ENCODE peak calls at places on chromosomes 13 and 19, in four cellular contexts. O is pancreas, K is K562, V is breast epithelium. C is an unnamed sample.

GRCh38 chr13:106104281-106104901 is 431.1 kb downstream of the EFNB2 start:
- DNase-seq in O (no peak), K (no peak), V (no peak), C (no peak)

GRCh38 chr19:40776966-40777794 is 867 bp upstream of the RAB4B start:
- DNase-seq in O (peak; percentile 72), K (peak; percentile 74), V (peak; percentile 93), C (peak; percentile 93)

GRCh38 chr13:54536112-54536511 is 1507.5 kb downstream of the OLFM4 start:
- DNase-seq in O (no peak), K (no peak), V (no peak), C (peak; percentile 31)

GRCh38 chr13:106163426-106163825 is 372.0 kb downstream of the EFNB2 start:
- DNase-seq in O (no peak), K (no peak), V (no peak), C (no peak)

GRCh38 chr13:66503890-66504289 is 726.2 kb downstream of the PCDH9 start:
- DNase-seq in O (no peak), K (no peak), V (no peak), C (peak; percentile 48)

GRCh38 chr19:55210120-55210493 is 806 bp upstream of the PTPRH start:
- DNase-seq in O (no peak), K (no peak), V (no peak), C (no peak)

GRCh38 chr13:86731987-86732386 is 932.8 kb upstream of the SLITRK6 start:
- DNase-seq in O (no peak), K (no peak), V (no peak), C (no peak)

GRCh38 chr19:39188960-39189359 is 7.8 kb upstream of the NCCRP1 start:
- DNase-seq in O (no peak), K (no peak), V (no peak), C (no peak)

GRCh38 chr19:7618366-7618765 is 11.0 kb downstream of the XAB2 start:
- DNase-seq in O (peak; percentile 76), K (no peak), V (peak; percentile 72), C (no peak)

GRCh38 chr19:57623091-57623490 is 9.0 kb downstream of the ZNF134 start:
- DNase-seq in O (no peak), K (no peak), V (no peak), C (no peak)

GRCh38 chr19:10553943-10554381 is 10.3 kb downstream of the ATG4D start:
- DNase-seq in O (peak; percentile 51), K (no peak), V (peak; percentile 45), C (no peak)

GRCh38 chr13:95298971-95299627 is 2.2 kb downstream of the ABCC4 start:
- DNase-seq in O (no peak), K (no peak), V (no peak), C (no peak)

GRCh38 chr13:99043700-99044300 is 65.9 kb upstream of the DOCK9 start:
- DNase-seq in O (no peak), K (no peak), V (no peak), C (peak; percentile 93)
- H3K4me1 ChIP-seq in O (peaks cover 19% of the 10 kb centered on the region), K (peaks cover 7% of the 10 kb centered on the region), V (peaks cover 5% of the 10 kb centered on the region), C (peaks cover 16% of the 10 kb centered on the region)

GRCh38 chr19:16170134-16170533 is 3.2 kb downstream of the CIB3 start:
- DNase-seq in O (no peak), K (no peak), V (no peak), C (no peak)
- H3K4me3 ChIP-seq in O (no peak overlapping the region), K (no peak overlapping the region), V (no peak overlapping the region), C (no peak overlapping the region)

DNA sequence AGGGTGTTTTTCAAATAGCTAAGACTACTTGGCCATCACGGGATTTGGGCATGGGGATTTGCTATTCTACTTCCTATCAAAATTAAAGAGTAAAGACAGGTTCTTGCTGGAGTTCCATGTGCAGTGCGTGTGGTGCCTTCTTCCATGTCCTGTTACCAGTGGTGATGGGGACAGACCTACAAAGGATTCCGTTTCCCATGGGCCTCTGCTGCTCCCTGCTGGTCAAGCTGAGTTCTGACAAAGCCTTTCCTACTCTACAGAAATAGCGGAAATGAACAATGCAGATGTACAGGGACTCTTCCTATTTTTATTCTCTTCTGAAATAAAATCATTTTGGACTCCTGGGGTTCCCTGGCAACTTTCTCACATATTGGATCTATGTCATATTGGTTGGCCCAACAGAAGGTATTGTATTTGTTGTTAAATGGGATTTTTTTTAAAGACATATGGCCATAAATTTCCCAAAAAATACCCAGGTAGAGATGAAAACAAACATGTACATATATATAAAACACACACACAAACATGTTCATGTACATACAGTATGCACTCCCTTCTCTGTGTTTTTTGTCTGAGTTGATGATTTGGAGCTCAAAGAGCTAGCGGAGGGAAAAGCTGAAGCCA is 90.5 kb upstream of the SLC15A1 start:
- DNase-seq in O (peak; percentile 83), K (peak; percentile 60), V (no peak), C (peak; percentile 90)
- H3K36me3 ChIP-seq in O (no peaks in the 10 kb centered on the region), K (peaks cover 24% of the 10 kb centered on the region), V (no peaks in the 10 kb centered on the region), C (no peaks in the 10 kb centered on the region)

GRCh38 chr19:2527716-2528115 is 51.8 kb downstream of the GADD45B start:
- DNase-seq in O (no peak), K (no peak), V (no peak), C (no peak)

GRCh38 chr19:2529473-2529918 is 53.6 kb downstream of the GADD45B start:
- DNase-seq in O (no peak), K (no peak), V (peak; percentile 68), C (no peak)

GRCh38 chr19:2524840-2525723 is 49.2 kb downstream of the GADD45B start:
- DNase-seq in O (no peak), K (no peak), V (no peak), C (peak; percentile 29)

GRCh38 chr19:2527171-2527570 is 51.2 kb downstream of the GADD45B start:
- DNase-seq in O (no peak), K (no peak), V (no peak), C (no peak)

DNA sequence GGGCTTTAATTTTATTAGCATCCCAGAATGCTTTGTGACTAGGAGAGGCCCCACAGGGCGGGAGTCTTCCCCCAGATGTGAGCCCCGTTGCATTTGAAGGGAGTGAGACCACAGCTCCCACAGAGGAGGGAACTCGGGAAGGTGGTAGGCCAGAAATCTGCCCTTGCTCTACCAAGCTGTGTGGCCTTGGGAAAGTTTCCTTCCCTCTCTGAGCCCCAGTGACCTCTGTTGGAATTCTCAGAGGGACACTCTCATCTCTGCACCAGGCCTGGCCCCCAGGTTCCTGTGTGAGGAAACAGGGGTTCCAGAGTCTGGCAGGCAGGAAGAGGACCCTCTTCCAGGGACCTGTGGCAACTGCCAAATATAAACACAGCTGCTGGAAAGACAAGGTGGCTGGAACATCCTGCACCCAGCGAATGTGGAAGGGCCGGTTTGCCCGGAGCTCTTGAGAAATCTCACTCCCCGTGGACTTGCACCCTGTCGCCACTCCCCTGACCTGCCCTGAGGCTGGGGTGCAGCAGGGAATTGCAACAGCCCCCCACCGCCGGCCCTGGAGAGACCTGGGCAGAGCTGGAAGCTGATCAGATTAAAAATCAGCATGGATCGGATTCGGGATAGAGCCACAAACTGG is 52.7 kb downstream of the GADD45B start:
- DNase-seq in O (no peak), K (no peak), V (peak; percentile 85), C (no peak)
- H3K4me1 ChIP-seq in O (peaks cover 10% of the 10 kb centered on the region), K (peaks cover 24% of the 10 kb centered on the region), V (no peaks in the 10 kb centered on the region), C (peaks cover 18% of the 10 kb centered on the region)

DNA sequence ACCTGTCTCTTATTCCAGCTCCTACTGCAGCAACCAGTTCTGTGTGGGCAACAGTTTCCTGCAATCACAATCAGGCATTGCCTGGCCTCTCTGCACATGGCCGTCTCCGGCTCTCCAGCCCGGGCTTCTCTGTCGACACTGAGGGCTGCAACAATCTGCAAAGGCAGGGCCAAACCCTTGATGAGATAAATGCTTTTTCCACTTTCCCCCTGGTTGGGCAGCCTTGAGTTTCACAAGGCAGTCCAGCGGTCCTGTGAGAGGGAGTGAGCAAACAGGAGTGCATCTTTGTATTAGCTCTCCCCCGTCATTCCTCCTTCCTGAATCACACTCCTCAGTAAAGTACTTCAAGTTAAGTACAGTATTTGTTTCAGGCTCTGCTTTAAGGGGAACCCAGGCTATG is 40.7 kb upstream of the VWA8 start:
- DNase-seq in O (no peak), K (no peak), V (no peak), C (no peak)
- H3K4me3 ChIP-seq in O (no peak overlapping the region), K (no peak overlapping the region), V (no peak overlapping the region), C (no peak overlapping the region)

GRCh38 chr13:114054830-114055439 is 77.5 kb downstream of the RASA3 start:
- DNase-seq in O (no peak), K (no peak), V (no peak), C (no peak)

GRCh38 chr13:114057131-114058050 is 75.0 kb downstream of the RASA3 start:
- DNase-seq in O (no peak), K (no peak), V (no peak), C (no peak)

GRCh38 chr13:114055766-114056165 is 76.7 kb downstream of the RASA3 start:
- DNase-seq in O (no peak), K (no peak), V (no peak), C (no peak)

GRCh38 chr13:114058051-114058867 is 74.2 kb downstream of the RASA3 start:
- DNase-seq in O (no peak), K (no peak), V (no peak), C (no peak)

DNA sequence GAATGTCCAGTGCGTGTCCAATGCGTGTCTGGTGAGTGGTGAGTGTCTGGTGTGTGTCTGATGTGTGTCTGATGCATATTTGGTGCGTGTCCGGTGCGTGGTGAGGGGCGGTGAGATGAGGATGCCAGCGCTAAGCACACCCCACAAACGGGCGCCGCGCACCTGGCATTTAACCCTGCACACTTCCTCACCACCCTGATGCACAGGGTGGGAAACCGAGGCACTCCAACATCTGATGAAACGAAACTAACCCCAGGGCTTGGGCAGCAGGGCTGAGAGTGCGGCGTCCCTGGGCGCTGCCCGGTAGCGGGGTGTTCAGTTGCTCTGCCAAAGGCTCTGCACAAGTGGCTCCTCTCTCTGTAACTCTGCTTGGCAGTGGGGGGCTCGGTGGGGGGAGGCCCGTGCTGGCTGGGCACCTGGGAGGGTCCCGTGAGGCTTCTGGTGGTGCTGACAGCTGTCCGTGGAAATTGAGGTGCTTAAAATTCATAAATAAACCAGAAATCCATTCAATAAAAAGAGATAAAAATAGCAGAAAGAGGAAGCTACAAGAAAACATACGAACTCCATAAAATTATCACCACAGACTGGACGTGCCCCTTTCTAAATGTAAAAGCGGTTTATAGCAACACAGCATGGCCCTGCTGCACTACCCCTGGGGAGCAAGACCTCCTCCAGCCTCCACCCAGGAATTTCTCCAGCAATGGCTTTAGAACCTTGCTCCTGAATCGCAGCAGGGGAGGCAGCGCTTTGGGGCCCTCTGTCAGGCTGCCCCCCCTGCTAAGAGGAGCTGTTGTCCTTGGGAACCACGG is 76.0 kb downstream of the RASA3 start:
- DNase-seq in O (no peak), K (no peak), V (no peak), C (no peak)
- H3K36me3 ChIP-seq in O (no peaks in the 10 kb centered on the region), K (peaks cover 12% of the 10 kb centered on the region), V (no peaks in the 10 kb centered on the region), C (no peaks in the 10 kb centered on the region)

DNA sequence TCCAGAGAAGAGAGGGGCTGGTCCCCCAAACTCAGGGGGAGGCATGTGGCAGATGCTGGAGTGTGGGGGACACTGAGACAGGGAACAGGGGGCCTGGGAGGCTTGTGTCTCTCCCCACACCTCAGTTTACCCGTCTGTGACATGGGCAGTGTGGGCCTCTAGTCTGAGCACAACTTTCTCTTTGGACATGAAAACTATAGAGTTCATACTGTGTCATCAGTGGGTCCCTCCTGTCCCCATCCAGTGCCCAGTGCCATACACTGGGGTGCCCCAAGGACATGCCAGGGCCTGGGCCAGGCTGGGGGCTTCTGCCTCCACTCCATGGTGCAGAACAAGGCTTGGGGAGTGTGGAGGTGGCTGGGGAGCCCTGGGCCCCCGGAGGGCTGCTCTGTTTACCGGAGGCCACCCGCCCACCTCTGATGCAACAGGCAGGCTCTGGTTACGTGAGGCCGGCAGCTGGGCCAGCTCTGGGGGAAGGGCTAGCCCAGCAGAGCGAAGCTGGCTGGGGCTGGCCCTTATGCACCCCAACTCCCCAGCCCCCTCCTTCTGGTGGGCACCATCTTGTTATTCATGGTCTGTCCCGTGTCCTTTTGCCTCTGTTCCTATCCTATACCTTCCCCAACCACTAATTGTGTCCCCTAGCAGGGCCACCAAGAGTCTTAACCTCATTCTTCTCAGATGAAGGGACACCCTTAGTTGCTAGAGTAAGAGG is 1.9 kb upstream of the MEF2B start:
- DNase-seq in O (no peak), K (peak; percentile 49), V (no peak), C (no peak)
- H3K4me1 ChIP-seq in O (no peaks in the 10 kb centered on the region), K (peaks cover 31% of the 10 kb centered on the region), V (no peaks in the 10 kb centered on the region), C (no peaks in the 10 kb centered on the region)

C was measured in HAP-1.